ENCODE peak calls at places on chromosomes 11 and 22, in five cellular contexts. One of them, this sample, is unnamed.

GRCh38 chr11:2441171-2441570 is 3.1 kb downstream of the TRPM5 start:
- DNase-seq in IMR-90: no peak
- DNase-seq in body of pancreas: no peak
- DNase-seq in right lobe of liver: peak
- DNase-seq in stomach: no peak
- DNase-seq in this sample: no peak

GRCh38 chr11:129115652-129116585 is 76.2 kb downstream of the ARHGAP32 start:
- DNase-seq in body of pancreas: no peak
- DNase-seq in IMR-90: peak
- DNase-seq in right lobe of liver: no peak
- DNase-seq in stomach: no peak
- DNase-seq in this sample: no peak

GRCh38 chr11:103536335-103536722 is 427.1 kb downstream of the DYNC2H1 start:
- DNase-seq in body of pancreas: no peak
- DNase-seq in stomach: no peak
- DNase-seq in IMR-90: no peak
- DNase-seq in right lobe of liver: no peak
- DNase-seq in this sample: no peak

GRCh38 chr11:17508306-17508705 is 31.7 kb upstream of the ABCC8 start:
- DNase-seq in body of pancreas: no peak
- DNase-seq in IMR-90: no peak
- DNase-seq in stomach: no peak
- DNase-seq in right lobe of liver: no peak
- DNase-seq in this sample: no peak

GRCh38 chr11:128663824-128664223 is 30.0 kb upstream of the FLI1 start:
- DNase-seq in right lobe of liver: no peak
- DNase-seq in stomach: no peak
- DNase-seq in body of pancreas: no peak
- DNase-seq in IMR-90: no peak
- DNase-seq in this sample: no peak

GRCh38 chr11:115159122-115159665 is 345.0 kb downstream of the CADM1 start:
- DNase-seq in body of pancreas: no peak
- DNase-seq in stomach: no peak
- DNase-seq in right lobe of liver: no peak
- DNase-seq in IMR-90: no peak
- DNase-seq in this sample: no peak

GRCh38 chr11:18696638-18697225 is 1.8 kb upstream of the TMEM86A start:
- DNase-seq in IMR-90: peak
- DNase-seq in stomach: no peak
- DNase-seq in body of pancreas: no peak
- DNase-seq in right lobe of liver: no peak
- DNase-seq in this sample: no peak

GRCh38 chr22:27317156-27317555 is 484.4 kb downstream of the MN1 start:
- DNase-seq in stomach: no peak
- DNase-seq in IMR-90: no peak
- DNase-seq in right lobe of liver: no peak
- DNase-seq in body of pancreas: no peak
- DNase-seq in this sample: peak

GRCh38 chr11:11789735-11790369 is 51.9 kb upstream of the USP47 start:
- DNase-seq in IMR-90: peak
- DNase-seq in right lobe of liver: no peak
- DNase-seq in stomach: no peak
- DNase-seq in body of pancreas: peak
- DNase-seq in this sample: peak

GRCh38 chr11:21511835-21512440 is 680.9 kb upstream of the ANO5 start:
- DNase-seq in stomach: peak
- DNase-seq in IMR-90: no peak
- DNase-seq in right lobe of liver: peak
- DNase-seq in body of pancreas: peak
- DNase-seq in this sample: peak

GRCh38 chr11:33633251-33634003 is 67.2 kb downstream of the C11orf91 start:
- DNase-seq in IMR-90: peak
- DNase-seq in stomach: no peak
- DNase-seq in body of pancreas: no peak
- DNase-seq in right lobe of liver: no peak
- DNase-seq in this sample: no peak

GRCh38 chr22:49976439-49977175 is 16.0 kb downstream of the PIM3 start:
- DNase-seq in body of pancreas: no peak
- DNase-seq in IMR-90: no peak
- DNase-seq in stomach: peak
- DNase-seq in right lobe of liver: no peak
- DNase-seq in this sample: peak

GRCh38 chr22:44439356-44440223 is 58.4 kb downstream of the RTL6 start:
- DNase-seq in right lobe of liver: peak
- DNase-seq in stomach: no peak
- DNase-seq in body of pancreas: no peak
- DNase-seq in IMR-90: no peak
- DNase-seq in this sample: no peak

GRCh38 chr11:47259178-47259977 is 1.6 kb downstream of the NR1H3 start:
- DNase-seq in right lobe of liver: no peak
- DNase-seq in IMR-90: peak
- DNase-seq in stomach: peak
- DNase-seq in body of pancreas: peak
- DNase-seq in this sample: peak

GRCh38 chr11:58928082-58928574 is 11.2 kb upstream of the GLYATL1 start:
- DNase-seq in stomach: no peak
- DNase-seq in body of pancreas: no peak
- DNase-seq in right lobe of liver: no peak
- DNase-seq in IMR-90: peak
- DNase-seq in this sample: no peak

GRCh38 chr11:4027746-4028145 is 66.9 kb upstream of the RRM1 start:
- DNase-seq in IMR-90: peak
- DNase-seq in right lobe of liver: no peak
- DNase-seq in stomach: no peak
- DNase-seq in body of pancreas: no peak
- DNase-seq in this sample: no peak

GRCh38 chr11:8083871-8084281 is 2.9 kb downstream of the TUB start:
- DNase-seq in IMR-90: no peak
- DNase-seq in stomach: no peak
- DNase-seq in right lobe of liver: no peak
- DNase-seq in body of pancreas: no peak
- DNase-seq in this sample: no peak

GRCh38 chr11:28674432-28675076 is 566.4 kb downstream of the METTL15 start:
- DNase-seq in right lobe of liver: no peak
- DNase-seq in IMR-90: peak
- DNase-seq in stomach: no peak
- DNase-seq in body of pancreas: no peak
- DNase-seq in this sample: peak

GRCh38 chr11:62554377-62554776 is 7.8 kb upstream of the AHNAK start:
- DNase-seq in right lobe of liver: no peak
- DNase-seq in body of pancreas: no peak
- DNase-seq in stomach: no peak
- DNase-seq in IMR-90: no peak
- DNase-seq in this sample: no peak

GRCh38 chr11:64916040-64916847 is 765 bp downstream of the ATG2A start:
- DNase-seq in IMR-90: peak
- DNase-seq in stomach: peak
- DNase-seq in body of pancreas: peak
- DNase-seq in right lobe of liver: no peak
- DNase-seq in this sample: peak

GRCh38 chr11:35115688-35116030 is 23.3 kb upstream of the CD44 start:
- DNase-seq in body of pancreas: no peak
- DNase-seq in stomach: no peak
- DNase-seq in IMR-90: no peak
- DNase-seq in right lobe of liver: no peak
- DNase-seq in this sample: peak

GRCh38 chr11:9639985-9640384 is 23.9 kb upstream of the SWAP70 start:
- DNase-seq in IMR-90: no peak
- DNase-seq in body of pancreas: no peak
- DNase-seq in right lobe of liver: no peak
- DNase-seq in stomach: no peak
- DNase-seq in this sample: peak

GRCh38 chr11:9633674-9634073 is 30.2 kb upstream of the SWAP70 start:
- DNase-seq in IMR-90: no peak
- DNase-seq in body of pancreas: no peak
- DNase-seq in right lobe of liver: no peak
- DNase-seq in stomach: no peak
- DNase-seq in this sample: peak

GRCh38 chr11:9642894-9643293 is 21.0 kb upstream of the SWAP70 start:
- DNase-seq in IMR-90: no peak
- DNase-seq in right lobe of liver: no peak
- DNase-seq in body of pancreas: no peak
- DNase-seq in stomach: no peak
- DNase-seq in this sample: peak

GRCh38 chr11:9643751-9644150 is 20.1 kb upstream of the SWAP70 start:
- DNase-seq in right lobe of liver: no peak
- DNase-seq in body of pancreas: no peak
- DNase-seq in IMR-90: no peak
- DNase-seq in stomach: no peak
- DNase-seq in this sample: peak

GRCh38 chr11:9639099-9639498 is 24.8 kb upstream of the SWAP70 start:
- DNase-seq in right lobe of liver: no peak
- DNase-seq in body of pancreas: peak
- DNase-seq in stomach: peak
- DNase-seq in IMR-90: no peak
- DNase-seq in this sample: peak
- TF ChIP-seq POLR2A in right lobe of liver: no peak
- TF ChIP-seq POLR2A in body of pancreas: no peak
- TF ChIP-seq POLR2A in stomach: no peak
- TF ChIP-seq POLR2A in IMR-90: no peak
- TF ChIP-seq POLR2A in this sample: no peak

GRCh38 chr11:46238967-46239800 is 38.3 kb upstream of the CREB3L1 start:
- DNase-seq in stomach: peak
- DNase-seq in body of pancreas: peak
- DNase-seq in IMR-90: peak
- DNase-seq in right lobe of liver: peak
- DNase-seq in this sample: peak

GRCh38 chr11:46237248-46238077 is 40.0 kb upstream of the CREB3L1 start:
- DNase-seq in stomach: peak
- DNase-seq in body of pancreas: peak
- DNase-seq in right lobe of liver: peak
- DNase-seq in IMR-90: peak
- DNase-seq in this sample: peak

GRCh38 chr11:46239801-46240061 is 37.7 kb upstream of the CREB3L1 start:
- DNase-seq in IMR-90: peak
- DNase-seq in stomach: no peak
- DNase-seq in right lobe of liver: no peak
- DNase-seq in body of pancreas: no peak
- DNase-seq in this sample: no peak

GRCh38 chr11:46236918-46237247 is 40.6 kb upstream of the CREB3L1 start:
- DNase-seq in body of pancreas: no peak
- DNase-seq in stomach: no peak
- DNase-seq in right lobe of liver: no peak
- DNase-seq in IMR-90: no peak
- DNase-seq in this sample: no peak

DNA sequence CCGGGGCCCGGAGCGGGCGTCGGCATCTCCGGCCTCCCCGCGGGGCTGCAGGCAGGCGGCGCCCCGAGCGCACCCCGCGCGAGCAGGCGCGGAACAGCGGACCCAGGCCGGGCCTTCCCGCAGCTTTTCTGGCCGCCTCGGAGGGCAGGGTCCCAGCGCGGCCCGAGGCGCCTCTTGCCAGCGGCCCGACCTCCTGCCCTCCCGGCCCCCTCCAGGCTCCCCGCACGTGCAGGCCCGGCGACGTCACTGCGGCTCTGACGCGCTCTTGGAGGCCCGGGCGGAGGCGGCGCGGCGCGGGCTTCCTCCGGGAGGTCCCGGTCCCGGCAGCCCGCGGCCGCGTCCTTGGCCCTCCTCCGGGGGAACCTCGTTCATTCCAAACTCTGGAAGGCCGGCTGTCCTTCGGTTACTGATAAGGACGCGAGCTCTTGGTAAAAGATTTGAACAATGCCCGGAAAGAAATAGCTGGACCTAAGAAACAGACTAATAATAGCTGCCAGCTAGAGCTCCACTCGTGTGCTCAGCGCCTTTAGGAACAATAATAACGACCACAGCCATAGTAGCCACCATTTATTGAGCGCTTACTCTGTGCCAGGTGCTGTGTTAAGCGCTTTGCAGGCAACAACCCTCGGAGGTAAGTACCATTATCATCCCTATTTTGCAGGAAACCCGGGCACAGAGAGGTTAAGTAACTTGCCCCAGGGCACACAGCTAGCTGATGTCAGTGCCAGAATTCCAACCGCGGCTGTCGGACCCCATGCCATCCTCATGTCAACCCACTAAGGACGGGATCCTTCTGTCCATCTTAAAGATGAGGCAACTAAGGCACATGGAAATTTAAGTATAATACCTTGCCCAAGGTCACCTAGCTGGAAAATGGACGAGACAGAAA is 39.1 kb upstream of the CREB3L1 start:
- DNase-seq in IMR-90: peak
- DNase-seq in body of pancreas: peak
- DNase-seq in stomach: peak
- DNase-seq in right lobe of liver: peak
- DNase-seq in this sample: peak
- H3K4me3 ChIP-seq in IMR-90: peak
- H3K4me3 ChIP-seq in body of pancreas: no peak
- H3K4me3 ChIP-seq in stomach: peak
- H3K4me3 ChIP-seq in right lobe of liver: peak
- H3K4me3 ChIP-seq in this sample: peak

GRCh38 chr11:76808158-76808557 is 25.0 kb downstream of the TSKU start:
- DNase-seq in right lobe of liver: no peak
- DNase-seq in body of pancreas: no peak
- DNase-seq in stomach: no peak
- DNase-seq in IMR-90: no peak
- DNase-seq in this sample: no peak
- TF ChIP-seq CTCF in right lobe of liver: no peak
- TF ChIP-seq CTCF in body of pancreas: no peak
- TF ChIP-seq CTCF in stomach: no peak
- TF ChIP-seq CTCF in IMR-90: no peak
- TF ChIP-seq CTCF in this sample: no peak

GRCh38 chr22:41947181-41948080 is 479 bp upstream of the CENPM start:
- DNase-seq in body of pancreas: no peak
- DNase-seq in IMR-90: no peak
- DNase-seq in stomach: no peak
- DNase-seq in right lobe of liver: no peak
- DNase-seq in this sample: no peak

GRCh38 chr22:41948142-41948541 is 1.2 kb upstream of the CENPM start:
- DNase-seq in IMR-90: no peak
- DNase-seq in stomach: no peak
- DNase-seq in body of pancreas: no peak
- DNase-seq in right lobe of liver: no peak
- DNase-seq in this sample: no peak

GRCh38 chr22:41951898-41952474 is at the start of gene SMIM45:
- DNase-seq in IMR-90: no peak
- DNase-seq in right lobe of liver: no peak
- DNase-seq in stomach: no peak
- DNase-seq in body of pancreas: no peak
- DNase-seq in this sample: no peak

GRCh38 chr22:41946360-41947180 is at the start of gene CENPM:
- DNase-seq in IMR-90: peak
- DNase-seq in body of pancreas: peak
- DNase-seq in stomach: peak
- DNase-seq in right lobe of liver: peak
- DNase-seq in this sample: peak

GRCh38 chr22:41949297-41949965 is 2.5 kb upstream of the CENPM start:
- DNase-seq in right lobe of liver: peak
- DNase-seq in IMR-90: no peak
- DNase-seq in body of pancreas: no peak
- DNase-seq in stomach: no peak
- DNase-seq in this sample: peak
- TF ChIP-seq POLR2A in right lobe of liver: no peak
- TF ChIP-seq POLR2A in IMR-90: no peak
- TF ChIP-seq POLR2A in body of pancreas: no peak
- TF ChIP-seq POLR2A in stomach: no peak
- TF ChIP-seq POLR2A in this sample: no peak